ENCODE peak calls at places on chromosomes 3 and 15, in nine cellular contexts. K is endothelial cell, S is SK-MEL-5, P is activated T-cell treated with anti-CD3 and anti-CD28 coated beads for 4 hours, T is AG10803, N is AG08395, F is stromal cell of bone marrow, O is occipital lobe, W is HS-27A. V is an unnamed sample.

GRCh38 chr3:177211503-177212277 is 14.4 kb upstream of the TBL1XR1 start:
- DNase-seq in K (no peak), S (no peak), P (no peak), T (no peak), N (no peak), F (no peak), O (no peak), W (no peak), V (no peak)

GRCh38 chr3:11803977-11804903 is 42.4 kb downstream of the TAMM41 start:
- DNase-seq in K (peak), S (peak), P (peak), T (peak), N (peak), F (peak), O (no peak), W (no peak), V (peak)

GRCh38 chr3:146851665-146852064 is 246.5 kb upstream of the PLSCR5 start:
- DNase-seq in K (no peak), S (no peak), P (no peak), T (no peak), N (no peak), F (no peak), O (no peak), W (no peak), V (no peak)

GRCh38 chr15:89863918-89864317 is 29.9 kb downstream of the AP3S2 start:
- DNase-seq in K (no peak), S (no peak), P (no peak), T (peak), N (peak), F (peak), O (no peak), W (no peak), V (no peak)

GRCh38 chr15:60737217-60737616 is 258.3 kb upstream of the ICE2 start:
- DNase-seq in K (no peak), S (no peak), P (no peak), T (no peak), N (no peak), F (no peak), O (no peak), W (no peak), V (no peak)

GRCh38 chr3:11619946-11620652 is 23.6 kb downstream of the VGLL4 start:
- DNase-seq in K (no peak), S (no peak), P (no peak), T (no peak), N (no peak), F (no peak), O (no peak), W (no peak), V (no peak)

GRCh38 chr3:42891042-42891441 is 14.9 kb upstream of the ZNF662 start:
- DNase-seq in K (no peak), S (no peak), P (no peak), T (no peak), N (no peak), F (no peak), O (no peak), W (no peak), V (no peak)

GRCh38 chr15:78988361-78988911 is 43.6 kb upstream of the CTSH start:
- DNase-seq in K (no peak), S (peak), P (no peak), T (peak), N (peak), F (peak), O (no peak), W (peak), V (no peak)

GRCh38 chr15:62306851-62307504 is 141.9 kb upstream of the C2CD4B start:
- DNase-seq in K (peak), S (peak), P (no peak), T (peak), N (peak), F (peak), O (no peak), W (no peak), V (peak)

GRCh38 chr3:31942446-31942845 is 38.6 kb downstream of the OSBPL10 start:
- DNase-seq in K (no peak), S (no peak), P (no peak), T (no peak), N (no peak), F (no peak), O (no peak), W (no peak), V (no peak)

GRCh38 chr3:36893137-36893557 is 51.7 kb downstream of the TRANK1 start:
- DNase-seq in K (no peak), S (peak), P (no peak), T (peak), N (peak), F (peak), O (no peak), W (no peak), V (no peak)

GRCh38 chr15:74382004-74382816 is 14.8 kb upstream of the CYP11A1 start:
- DNase-seq in K (peak), S (peak), P (peak), T (peak), N (peak), F (no peak), O (peak), W (no peak), V (peak)

GRCh38 chr3:127136024-127136600 is 56.8 kb upstream of the PRR23E start:
- DNase-seq in K (no peak), S (no peak), P (no peak), T (no peak), N (no peak), F (no peak), O (no peak), W (no peak), V (no peak)

GRCh38 chr3:173529062-173529711 is 131.6 kb downstream of the NLGN1 start:
- DNase-seq in K (peak), S (peak), P (no peak), T (peak), N (no peak), F (no peak), O (no peak), W (no peak), V (peak)

GRCh38 chr3:94036909-94037507 is 8.6 kb upstream of the STX19 start:
- DNase-seq in K (no peak), S (peak), P (no peak), T (peak), N (peak), F (peak), O (no peak), W (peak), V (peak)

GRCh38 chr3:127034195-127034989 is 51.5 kb downstream of the PLXNA1 start:
- DNase-seq in K (no peak), S (no peak), P (no peak), T (no peak), N (no peak), F (no peak), O (no peak), W (no peak), V (no peak)

GRCh38 chr3:116517308-116517707 is 72.0 kb upstream of the LSAMP start:
- DNase-seq in K (no peak), S (peak), P (no peak), T (peak), N (no peak), F (no peak), O (no peak), W (no peak), V (no peak)

GRCh38 chr15:87764461-87765236 is 491.9 kb downstream of the NTRK3 start:
- DNase-seq in K (no peak), S (no peak), P (no peak), T (peak), N (peak), F (peak), O (no peak), W (peak), V (peak)

GRCh38 chr15:37594431-37594830 is 340.0 kb upstream of the TMCO5A start:
- DNase-seq in K (no peak), S (no peak), P (no peak), T (no peak), N (no peak), F (no peak), O (no peak), W (no peak), V (no peak)

GRCh38 chr3:177041021-177041729 is 156.1 kb downstream of the TBL1XR1 start:
- DNase-seq in K (no peak), S (no peak), P (no peak), T (peak), N (peak), F (peak), O (no peak), W (no peak), V (no peak)

GRCh38 chr15:92821491-92822116 is 78.5 kb upstream of the CHD2 start:
- DNase-seq in K (no peak), S (no peak), P (no peak), T (no peak), N (no peak), F (no peak), O (no peak), W (no peak), V (no peak)